ENCODE peak calls at places on chromosome 12, in seven cellular contexts. Y is ELR, N is skeletal muscle cell, S is thoracic aorta, V is NCI-H1092, H is nucleus accumbens, A is hippocampal formation. J is an unnamed sample.

GRCh38 chr12:55736780-55737580 is 5.9 kb upstream of the GDF11 start:
- DNase-seq in Y (peak; percentile 78), N (no peak), S (no peak), V (no peak), H (peak; percentile 32), A (peak; percentile 73), J (no peak)

GRCh38 chr12:98453070-98453469 is 62.3 kb upstream of the TMPO start:
- DNase-seq in Y (no peak), N (no peak), S (no peak), V (no peak), H (no peak), A (no peak), J (peak; percentile 69)

GRCh38 chr12:39621670-39622069 is 2.1 kb upstream of the ABCD2 start:
- DNase-seq in Y (no peak), N (no peak), S (no peak), V (no peak), H (no peak), A (no peak), J (no peak)

GRCh38 chr12:46110220-46110700 is 119.9 kb upstream of the SCAF11 start:
- DNase-seq in Y (no peak), N (no peak), S (no peak), V (no peak), H (no peak), A (no peak), J (no peak)

GRCh38 chr12:40002178-40003169 is 103.4 kb downstream of the SLC2A13 start:
- DNase-seq in Y (no peak), N (no peak), S (no peak), V (no peak), H (no peak), A (no peak), J (no peak)

GRCh38 chr12:96294831-96295230 is 100.7 kb downstream of the ELK3 start:
- DNase-seq in Y (no peak), N (peak; percentile 22), S (no peak), V (no peak), H (no peak), A (no peak), J (no peak)

GRCh38 chr12:114481200-114481535 is 75.2 kb upstream of the TBX5 start:
- DNase-seq in Y (no peak), N (no peak), S (no peak), V (no peak), H (no peak), A (no peak), J (no peak)

GRCh38 chr12:52033506-52034258 is 17.6 kb upstream of the NR4A1 start:
- DNase-seq in Y (no peak), N (no peak), S (no peak), V (no peak), H (no peak), A (no peak), J (no peak)

GRCh38 chr12:12837025-12837872 is 24.1 kb downstream of the DDX47 start:
- DNase-seq in Y (peak; percentile 95), N (peak; percentile 32), S (peak; percentile 25), V (peak; percentile 7), H (no peak), A (no peak), J (no peak)

GRCh38 chr12:2324375-2324774 is 271.6 kb downstream of the CACNA1C start:
- DNase-seq in Y (no peak), N (no peak), S (no peak), V (peak; percentile 98), H (no peak), A (no peak), J (no peak)

GRCh38 chr12:65867428-65867827 is 43.1 kb downstream of the HMGA2 start:
- DNase-seq in Y (peak; percentile 93), N (peak; percentile 89), S (no peak), V (no peak), H (no peak), A (no peak), J (no peak)

GRCh38 chr12:2113501-2113912 is 60.7 kb downstream of the CACNA1C start:
- DNase-seq in Y (no peak), N (no peak), S (no peak), V (no peak), H (no peak), A (no peak), J (no peak)

GRCh38 chr12:94186461-94187237 is 38.3 kb downstream of the PLXNC1 start:
- DNase-seq in Y (peak; percentile 61), N (peak; percentile 20), S (peak; percentile 4), V (peak; percentile 44), H (peak; percentile 59), A (peak; percentile 72), J (peak; percentile 82)

GRCh38 chr12:77685906-77686305 is 144.8 kb upstream of the NAV3 start:
- DNase-seq in Y (no peak), N (no peak), S (no peak), V (no peak), H (no peak), A (no peak), J (no peak)

GRCh38 chr12:92899388-92900001 is 29.6 kb downstream of the EEA1 start:
- DNase-seq in Y (peak; percentile 99), N (peak; percentile 99), S (peak; percentile 70), V (no peak), H (no peak), A (no peak), J (no peak)

GRCh38 chr12:68745376-68745903 is 536 bp upstream of the SLC35E3 start:
- DNase-seq in Y (no peak), N (no peak), S (no peak), V (no peak), H (no peak), A (no peak), J (no peak)

GRCh38 chr12:67957383-67957782 is 31.9 kb upstream of the IFNG-AS1 start:
- DNase-seq in Y (no peak), N (no peak), S (no peak), V (peak; percentile 65), H (no peak), A (no peak), J (no peak)

GRCh38 chr12:48780381-48781025 is 8.4 kb downstream of the ADCY6 start:
- DNase-seq in Y (no peak), N (no peak), S (no peak), V (no peak), H (no peak), A (no peak), J (no peak)

GRCh38 chr12:77521458-77522115 is 309.1 kb upstream of the NAV3 start:
- DNase-seq in Y (no peak), N (no peak), S (no peak), V (no peak), H (no peak), A (no peak), J (no peak)

GRCh38 chr12:11650279-11650696 is 814 bp downstream of the ETV6 start:
- DNase-seq in Y (no peak), N (no peak), S (no peak), V (peak; percentile 46), H (no peak), A (no peak), J (no peak)

GRCh38 chr12:89883630-89884364 is 175.2 kb upstream of the ATP2B1 start:
- DNase-seq in Y (no peak), N (no peak), S (no peak), V (peak; percentile 61), H (no peak), A (no peak), J (no peak)

GRCh38 chr12:106585862-106586534 is 3.2 kb downstream of the RFX4 start:
- DNase-seq in Y (no peak), N (no peak), S (no peak), V (peak; percentile 16), H (no peak), A (no peak), J (no peak)

GRCh38 chr12:56084958-56085543 is 5.1 kb downstream of the ERBB3 start:
- DNase-seq in Y (peak; percentile 54), N (no peak), S (no peak), V (no peak), H (no peak), A (no peak), J (no peak)

GRCh38 chr12:107992870-107993451 is 136.1 kb upstream of the WSCD2 start:
- DNase-seq in Y (peak; percentile 60), N (no peak), S (no peak), V (peak; percentile 19), H (no peak), A (no peak), J (no peak)

GRCh38 chr12:104166465-104166864 is 28.5 kb upstream of the NFYB start:
- DNase-seq in Y (no peak), N (no peak), S (no peak), V (no peak), H (no peak), A (no peak), J (no peak)